ENCODE peak calls at places on chromosomes 11 and 22, in four cellular contexts. F is neuronal stem cell, L is H1, E is IMR-90. A is an unnamed sample.
A peak's percentile ranks its signal among the peaks of the same experiment; 100 is the strongest.

GRCh38 chr22:47295226-47295901 is 532.9 kb downstream of the TBC1D22A start:
- DNase-seq in L (no peak), E (no peak), F (no peak), A (no peak)

GRCh38 chr11:74819400-74819799 is 70.8 kb downstream of the RNF169 start:
- DNase-seq in L (no peak), F (no peak), E (peak; percentile 55), A (no peak)

GRCh38 chr11:118910309-118911112 is 15.2 kb downstream of the BCL9L start:
- DNase-seq in F (no peak), E (peak; percentile 92), L (no peak), A (peak; percentile 93)

GRCh38 chr22:25702046-25702445 is 39.9 kb upstream of the MYO18B start:
- DNase-seq in F (no peak), E (peak; percentile 29), L (no peak), A (no peak)

GRCh38 chr11:19345848-19346681 is 105.3 kb upstream of the E2F8 start:
- DNase-seq in F (peak; percentile 43), L (no peak), E (no peak), A (no peak)

GRCh38 chr11:122145715-122146274 is 29.8 kb upstream of the BLID start:
- DNase-seq in E (no peak), L (no peak), F (no peak), A (peak; percentile 3)

GRCh38 chr22:27918351-27919221 is 470 bp downstream of the PITPNB start:
- DNase-seq in L (no peak), E (peak; percentile 45), F (peak; percentile 35), A (peak; percentile 57)

GRCh38 chr11:64553554-64554201 is 37.3 kb upstream of the SLC22A12 start:
- DNase-seq in E (peak; percentile 22), L (no peak), F (peak; percentile 59), A (peak; percentile 44)

GRCh38 chr11:12871788-12872321 is 137.3 kb upstream of the RASSF10 start:
- DNase-seq in L (no peak), E (peak; percentile 42), F (no peak), A (peak; percentile 48)

GRCh38 chr11:97409141-97409540 is 1019.3 kb downstream of the JRKL start:
- DNase-seq in L (no peak), E (no peak), F (no peak), A (no peak)

GRCh38 chr11:111069076-111069475 is 176.4 kb upstream of the POU2AF2 start:
- DNase-seq in L (peak; percentile 23), E (peak; percentile 81), F (no peak), A (no peak)

GRCh38 chr11:93614111-93614784 is 47.2 kb upstream of the CEP295 start:
- DNase-seq in F (no peak), E (no peak), L (no peak), A (peak; percentile 68)

GRCh38 chr22:49340406-49340805 is 487.3 kb downstream of the BRD1 start:
- DNase-seq in F (no peak), L (no peak), E (no peak), A (no peak)

GRCh38 chr11:61955416-61956135 is 5.4 kb downstream of the BEST1 start:
- DNase-seq in E (no peak), L (peak; percentile 83), F (peak; percentile 31), A (no peak)

GRCh38 chr11:64355078-64355940 is 3.7 kb upstream of the RPS6KA4 start:
- DNase-seq in E (peak; percentile 77), L (peak; percentile 77), F (no peak), A (peak; percentile 85)

GRCh38 chr11:64086263-64086938 is 50.7 kb downstream of the FLRT1 start:
- DNase-seq in L (no peak), E (peak; percentile 14), F (no peak), A (peak; percentile 36)

GRCh38 chr11:92867913-92868619 is 101.4 kb upstream of the MTNR1B start:
- DNase-seq in E (no peak), L (no peak), F (no peak), A (no peak)

GRCh38 chr11:69157822-69158231 is 2.1 kb downstream of the SMIM38 start:
- DNase-seq in L (no peak), F (no peak), E (no peak), A (no peak)

GRCh38 chr11:104995001-104995408 is 26.6 kb upstream of the CASP4 start:
- DNase-seq in E (no peak), F (no peak), L (no peak), A (no peak)

GRCh38 chr22:37267661-37268413 is 14.5 kb upstream of the CYTH4 start:
- DNase-seq in F (no peak), E (peak; percentile 38), L (no peak), A (peak; percentile 26)

GRCh38 chr11:35618497-35619029 is 303 bp downstream of the FJX1 start:
- DNase-seq in L (no peak), E (peak; percentile 51), F (peak; percentile 43), A (no peak)

GRCh38 chr11:61908730-61909622 is 8.4 kb downstream of the RAB3IL1 start:
- DNase-seq in L (no peak), F (no peak), E (no peak), A (no peak)

GRCh38 chr22:48070083-48070482 is 1307.6 kb downstream of the TBC1D22A start:
- DNase-seq in L (no peak), F (no peak), E (no peak), A (no peak)

GRCh38 chr11:126716456-126717083 is 284.0 kb downstream of the KIRREL3 start:
- DNase-seq in E (peak; percentile 43), F (no peak), L (no peak), A (peak; percentile 14)

GRCh38 chr11:204587-205109 is 2.6 kb downstream of the BET1L start:
- DNase-seq in L (no peak), F (no peak), E (no peak), A (no peak)

GRCh38 chr11:35943761-35944502 is at the start of gene LDLRAD3:
- DNase-seq in E (peak; percentile 82), F (peak; percentile 83), L (peak; percentile 23), A (peak; percentile 70)

GRCh38 chr22:50136431-50137047 is 34.0 kb upstream of the PANX2 start:
- DNase-seq in L (no peak), F (no peak), E (no peak), A (no peak)

GRCh38 chr11:72569966-72570892 is 104.0 kb downstream of the PDE2A start:
- DNase-seq in F (no peak), E (peak; percentile 66), L (no peak), A (peak; percentile 59)

GRCh38 chr11:2472428-2473186 is 27.8 kb downstream of the KCNQ1 start:
- DNase-seq in F (no peak), E (no peak), L (no peak), A (no peak)

GRCh38 chr11:116240661-116241060 is 532.1 kb downstream of the BUD13 start:
- DNase-seq in E (no peak), F (no peak), L (no peak), A (no peak)

GRCh38 chr22:24112188-24112587 is 69.1 kb upstream of the SUSD2 start:
- DNase-seq in L (no peak), E (peak; percentile 15), F (no peak), A (peak; percentile 96)

GRCh38 chr22:36457688-36458450 is 23.6 kb downstream of the TXN2 start:
- DNase-seq in E (no peak), F (no peak), L (no peak), A (no peak)

GRCh38 chr11:129694966-129695365 is 120.7 kb upstream of the TMEM45B start:
- DNase-seq in F (no peak), E (no peak), L (no peak), A (no peak)

GRCh38 chr11:2807276-2807681 is 78.3 kb downstream of the CDKN1C start:
- DNase-seq in L (no peak), E (no peak), F (no peak), A (no peak)

GRCh38 chr22:49935561-49935960 is 17.1 kb downstream of the CRELD2 start:
- DNase-seq in E (no peak), L (no peak), F (no peak), A (no peak)

GRCh38 chr11:69837791-69838190 is 18.6 kb upstream of the FGF3 start:
- DNase-seq in E (no peak), F (no peak), L (no peak), A (no peak)

GRCh38 chr11:33701302-33701701 is 676 bp upstream of the C11orf91 start:
- DNase-seq in L (no peak), F (no peak), E (peak; percentile 51), A (no peak)

GRCh38 chr11:64036081-64037026 is 623 bp downstream of the FLRT1 start:
- DNase-seq in E (peak; percentile 35), L (no peak), F (no peak), A (no peak)

DNA sequence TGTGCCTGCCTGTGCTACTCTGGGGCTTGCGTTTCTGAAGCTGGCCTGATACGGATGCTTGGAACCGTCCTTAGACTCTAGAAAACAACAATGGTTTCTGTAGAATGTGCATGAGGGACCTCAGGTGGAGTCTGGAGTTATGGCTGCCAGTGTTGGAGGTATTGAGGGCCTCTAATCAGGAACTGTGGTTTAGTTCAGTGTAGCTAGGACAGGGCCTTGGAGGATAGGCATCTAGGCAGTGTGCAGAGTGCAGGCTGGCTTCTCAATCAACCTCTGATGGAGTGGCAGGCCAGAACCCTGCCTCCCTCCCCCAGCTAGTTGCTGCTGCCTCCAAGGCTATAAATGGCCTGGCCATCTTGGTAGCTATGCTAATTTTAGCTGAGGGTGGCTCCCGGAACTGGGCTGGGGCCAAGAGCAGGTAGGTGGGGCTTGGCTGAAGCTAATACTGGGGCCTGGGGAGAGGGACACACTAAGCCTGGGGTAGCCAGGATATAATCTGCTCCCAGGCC is 4.0 kb downstream of the STIM1 start:
- DNase-seq in E (no peak), L (no peak), F (no peak), A (no peak)
- H3K27ac ChIP-seq in E (no peak overlapping the region), L (no peak overlapping the region), F (no peak overlapping the region), A (no peak overlapping the region)

DNA sequence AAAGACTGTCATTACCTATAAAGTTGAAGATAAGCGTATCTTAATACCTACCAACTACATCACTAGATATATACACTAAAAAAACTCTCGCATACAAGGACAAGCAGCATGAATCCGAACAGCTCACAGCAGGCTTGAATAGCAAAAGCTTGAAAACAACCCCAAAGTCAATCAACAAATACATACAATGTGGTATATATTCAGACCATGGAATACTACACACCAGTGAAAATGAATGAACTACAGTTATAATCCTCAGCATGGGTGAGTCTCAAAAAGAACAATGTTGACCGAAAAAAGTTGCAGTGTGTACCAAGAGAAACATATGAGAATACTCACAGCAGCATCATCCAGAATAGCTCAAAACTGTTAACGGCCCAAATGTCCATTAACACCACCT is 25.2 kb downstream of the USP28 start:
- DNase-seq in E (no peak), F (no peak), L (no peak), A (no peak)
- H2AK5ac ChIP-seq in E (no peak overlapping the region), F (no peak overlapping the region), L (peak overlapping the region; percentile 99), A (no peak overlapping the region)

DNA sequence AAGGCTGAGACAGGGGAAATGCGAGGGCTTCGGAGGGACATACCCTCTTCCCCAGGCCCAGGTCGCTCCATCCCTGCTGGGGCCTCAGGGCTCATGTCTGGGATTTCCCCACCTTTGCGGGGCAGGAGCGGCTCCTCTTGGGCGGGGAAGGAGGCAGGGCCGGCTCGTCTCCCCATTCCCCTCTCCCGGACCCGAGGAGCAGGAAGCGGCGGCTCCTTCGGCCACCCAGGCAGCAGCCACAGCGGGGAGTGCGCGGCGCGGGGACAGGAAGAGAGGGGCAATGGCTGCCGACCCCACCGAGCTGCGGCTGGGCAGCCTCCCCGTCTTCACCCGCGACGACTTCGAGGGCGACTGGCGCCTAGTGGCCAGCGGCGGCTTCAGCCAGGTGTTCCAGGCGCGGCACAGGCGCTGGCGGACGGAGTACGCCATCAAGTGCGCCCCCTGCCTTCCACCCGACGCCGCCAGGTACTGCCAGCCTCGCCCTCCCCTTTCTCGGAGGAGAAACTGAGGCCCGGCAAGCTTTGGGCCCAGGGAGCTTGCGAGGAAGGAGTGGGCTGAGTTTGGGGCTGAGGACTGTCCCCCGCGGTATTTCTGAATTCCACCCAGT is at the start of gene ANKK1:
- DNase-seq in E (no peak), F (peak; percentile 29), L (peak; percentile 41), A (peak; percentile 39)
- H3K4me3 ChIP-seq in E (no peak within 1 kb of the TSS), F (no peak within 1 kb of the TSS), L (peak within 1 kb of the TSS; percentile 55), A (peak within 1 kb of the TSS; percentile 3)

GRCh38 chr11:46697303-46697702 is 3.1 kb downstream of the ARHGAP1 start:
- DNase-seq in L (no peak), E (no peak), F (no peak), A (no peak)
- H3K27ac ChIP-seq in L (no peak overlapping the region), E (peak overlapping the region; percentile 39), F (no peak overlapping the region), A (peak overlapping the region; percentile 50)

GRCh38 chr11:86151188-86152005 is 82.5 kb upstream of the PICALM start:
- DNase-seq in L (no peak), F (no peak), E (peak; percentile 23), A (peak; percentile 54)
- H2AK5ac ChIP-seq in L (no peak overlapping the region), F (no peak overlapping the region), E (peak overlapping the region; percentile 69), A (no peak overlapping the region)

A was measured in trophoblast cell.